ENCODE peak calls at places on chromosomes 7 and 10, in ten cellular contexts. One of them, this sample, is unnamed.

GRCh38 chr10:99540339-99540672 is 7.6 kb downstream of the NKX2-3 start:
- DNase-seq in sigmoid colon: no peak
- DNase-seq in left ventricle myocardium inferior: no peak
- DNase-seq in HFF-Myc: no peak
- DNase-seq in hypothalamus: no peak
- DNase-seq in amniotic stem cell: no peak
- DNase-seq in GM10248: no peak
- DNase-seq in left cardiac atrium: no peak
- DNase-seq in sciatic nerve: no peak
- DNase-seq in AG04450: no peak
- DNase-seq in this sample: no peak

GRCh38 chr10:29099415-29099814 is 189.5 kb upstream of the LYZL1 start:
- DNase-seq in sigmoid colon: no peak
- DNase-seq in left ventricle myocardium inferior: no peak
- DNase-seq in HFF-Myc: no peak
- DNase-seq in hypothalamus: no peak
- DNase-seq in amniotic stem cell: no peak
- DNase-seq in GM10248: no peak
- DNase-seq in left cardiac atrium: no peak
- DNase-seq in sciatic nerve: no peak
- DNase-seq in AG04450: no peak
- DNase-seq in this sample: no peak

GRCh38 chr7:83936056-83936703 is 258.4 kb downstream of the SEMA3A start:
- DNase-seq in sigmoid colon: peak
- DNase-seq in left ventricle myocardium inferior: peak
- DNase-seq in HFF-Myc: peak
- DNase-seq in hypothalamus: no peak
- DNase-seq in amniotic stem cell: peak
- DNase-seq in GM10248: peak
- DNase-seq in left cardiac atrium: peak
- DNase-seq in sciatic nerve: peak
- DNase-seq in AG04450: peak
- DNase-seq in this sample: peak

GRCh38 chr7:71793251-71793650 is 618.9 kb downstream of the CALN1 start:
- DNase-seq in sigmoid colon: no peak
- DNase-seq in left ventricle myocardium inferior: no peak
- DNase-seq in HFF-Myc: no peak
- DNase-seq in hypothalamus: no peak
- DNase-seq in amniotic stem cell: no peak
- DNase-seq in GM10248: no peak
- DNase-seq in left cardiac atrium: no peak
- DNase-seq in sciatic nerve: no peak
- DNase-seq in AG04450: no peak
- DNase-seq in this sample: no peak

GRCh38 chr7:112116894-112117293 is 89.3 kb downstream of the DOCK4 start:
- DNase-seq in sigmoid colon: no peak
- DNase-seq in left ventricle myocardium inferior: no peak
- DNase-seq in HFF-Myc: no peak
- DNase-seq in hypothalamus: no peak
- DNase-seq in amniotic stem cell: no peak
- DNase-seq in GM10248: no peak
- DNase-seq in left cardiac atrium: no peak
- DNase-seq in sciatic nerve: no peak
- DNase-seq in AG04450: no peak
- DNase-seq in this sample: no peak

GRCh38 chr10:21811245-21811585 is 192.3 kb downstream of the DNAJC1 start:
- DNase-seq in sigmoid colon: no peak
- DNase-seq in left ventricle myocardium inferior: no peak
- DNase-seq in HFF-Myc: no peak
- DNase-seq in hypothalamus: no peak
- DNase-seq in amniotic stem cell: no peak
- DNase-seq in GM10248: no peak
- DNase-seq in left cardiac atrium: no peak
- DNase-seq in sciatic nerve: no peak
- DNase-seq in AG04450: no peak
- DNase-seq in this sample: peak

GRCh38 chr10:14560274-14560673 is 214.4 kb downstream of the FAM107B start:
- DNase-seq in sigmoid colon: no peak
- DNase-seq in left ventricle myocardium inferior: no peak
- DNase-seq in HFF-Myc: no peak
- DNase-seq in hypothalamus: no peak
- DNase-seq in amniotic stem cell: no peak
- DNase-seq in GM10248: no peak
- DNase-seq in left cardiac atrium: no peak
- DNase-seq in sciatic nerve: peak
- DNase-seq in AG04450: no peak
- DNase-seq in this sample: peak

GRCh38 chr7:69213882-69214281 is 384.4 kb upstream of the AUTS2 start:
- DNase-seq in sigmoid colon: no peak
- DNase-seq in left ventricle myocardium inferior: no peak
- DNase-seq in HFF-Myc: no peak
- DNase-seq in hypothalamus: no peak
- DNase-seq in amniotic stem cell: no peak
- DNase-seq in GM10248: no peak
- DNase-seq in left cardiac atrium: no peak
- DNase-seq in sciatic nerve: no peak
- DNase-seq in AG04450: no peak
- DNase-seq in this sample: peak

GRCh38 chr7:50978633-50979215 is 196.0 kb upstream of the GRB10 start:
- DNase-seq in sigmoid colon: no peak
- DNase-seq in left ventricle myocardium inferior: no peak
- DNase-seq in HFF-Myc: no peak
- DNase-seq in hypothalamus: no peak
- DNase-seq in amniotic stem cell: no peak
- DNase-seq in GM10248: no peak
- DNase-seq in left cardiac atrium: no peak
- DNase-seq in sciatic nerve: no peak
- DNase-seq in AG04450: no peak
- DNase-seq in this sample: peak

GRCh38 chr7:105707967-105708580 is 126.8 kb upstream of the EFCAB10 start:
- DNase-seq in sigmoid colon: no peak
- DNase-seq in left ventricle myocardium inferior: no peak
- DNase-seq in HFF-Myc: no peak
- DNase-seq in hypothalamus: no peak
- DNase-seq in amniotic stem cell: no peak
- DNase-seq in GM10248: no peak
- DNase-seq in left cardiac atrium: no peak
- DNase-seq in sciatic nerve: no peak
- DNase-seq in AG04450: no peak
- DNase-seq in this sample: peak

GRCh38 chr10:95243318-95243617 is 47.5 kb downstream of the PDLIM1 start:
- DNase-seq in sigmoid colon: no peak
- DNase-seq in left ventricle myocardium inferior: no peak
- DNase-seq in HFF-Myc: no peak
- DNase-seq in hypothalamus: no peak
- DNase-seq in amniotic stem cell: no peak
- DNase-seq in GM10248: no peak
- DNase-seq in left cardiac atrium: no peak
- DNase-seq in sciatic nerve: no peak
- DNase-seq in AG04450: no peak
- DNase-seq in this sample: no peak

GRCh38 chr10:99976886-99977391 is 32.8 kb downstream of the DNMBP start:
- DNase-seq in sigmoid colon: no peak
- DNase-seq in left ventricle myocardium inferior: no peak
- DNase-seq in HFF-Myc: peak
- DNase-seq in hypothalamus: no peak
- DNase-seq in amniotic stem cell: peak
- DNase-seq in GM10248: no peak
- DNase-seq in left cardiac atrium: no peak
- DNase-seq in sciatic nerve: no peak
- DNase-seq in AG04450: peak
- DNase-seq in this sample: peak

GRCh38 chr10:132109341-132110072 is 43.8 kb downstream of the JAKMIP3 start:
- DNase-seq in sigmoid colon: peak
- DNase-seq in left ventricle myocardium inferior: peak
- DNase-seq in HFF-Myc: no peak
- DNase-seq in hypothalamus: no peak
- DNase-seq in amniotic stem cell: no peak
- DNase-seq in GM10248: no peak
- DNase-seq in left cardiac atrium: peak
- DNase-seq in sciatic nerve: peak
- DNase-seq in AG04450: no peak
- DNase-seq in this sample: no peak

GRCh38 chr7:46363688-46364087 is 442.6 kb upstream of the IGFBP3 start:
- DNase-seq in sigmoid colon: no peak
- DNase-seq in left ventricle myocardium inferior: no peak
- DNase-seq in HFF-Myc: no peak
- DNase-seq in hypothalamus: no peak
- DNase-seq in amniotic stem cell: no peak
- DNase-seq in GM10248: no peak
- DNase-seq in left cardiac atrium: no peak
- DNase-seq in sciatic nerve: no peak
- DNase-seq in AG04450: no peak
- DNase-seq in this sample: no peak

GRCh38 chr7:158495780-158496179 is 91.8 kb downstream of the PTPRN2 start:
- DNase-seq in sigmoid colon: no peak
- DNase-seq in left ventricle myocardium inferior: no peak
- DNase-seq in HFF-Myc: no peak
- DNase-seq in hypothalamus: no peak
- DNase-seq in amniotic stem cell: no peak
- DNase-seq in GM10248: peak
- DNase-seq in left cardiac atrium: no peak
- DNase-seq in sciatic nerve: no peak
- DNase-seq in AG04450: no peak
- DNase-seq in this sample: peak

GRCh38 chr10:23499317-23499716 is 60.4 kb downstream of the OTUD1 start:
- DNase-seq in sigmoid colon: no peak
- DNase-seq in left ventricle myocardium inferior: no peak
- DNase-seq in HFF-Myc: no peak
- DNase-seq in hypothalamus: no peak
- DNase-seq in amniotic stem cell: no peak
- DNase-seq in GM10248: no peak
- DNase-seq in left cardiac atrium: no peak
- DNase-seq in sciatic nerve: no peak
- DNase-seq in AG04450: no peak
- DNase-seq in this sample: no peak

GRCh38 chr7:21605008-21605407 is 62.2 kb downstream of the DNAH11 start:
- DNase-seq in sigmoid colon: no peak
- DNase-seq in left ventricle myocardium inferior: no peak
- DNase-seq in HFF-Myc: no peak
- DNase-seq in hypothalamus: no peak
- DNase-seq in amniotic stem cell: no peak
- DNase-seq in GM10248: no peak
- DNase-seq in left cardiac atrium: no peak
- DNase-seq in sciatic nerve: no peak
- DNase-seq in AG04450: no peak
- DNase-seq in this sample: no peak

GRCh38 chr7:148540041-148540738 is 50.4 kb upstream of the C7orf33 start:
- DNase-seq in sigmoid colon: peak
- DNase-seq in left ventricle myocardium inferior: peak
- DNase-seq in HFF-Myc: no peak
- DNase-seq in hypothalamus: no peak
- DNase-seq in amniotic stem cell: peak
- DNase-seq in GM10248: no peak
- DNase-seq in left cardiac atrium: peak
- DNase-seq in sciatic nerve: no peak
- DNase-seq in AG04450: no peak
- DNase-seq in this sample: peak

GRCh38 chr7:74604326-74605020 is 53.0 kb upstream of the GTF2I start:
- DNase-seq in sigmoid colon: no peak
- DNase-seq in left ventricle myocardium inferior: peak
- DNase-seq in HFF-Myc: no peak
- DNase-seq in hypothalamus: no peak
- DNase-seq in amniotic stem cell: no peak
- DNase-seq in GM10248: no peak
- DNase-seq in left cardiac atrium: peak
- DNase-seq in sciatic nerve: no peak
- DNase-seq in AG04450: no peak
- DNase-seq in this sample: peak

GRCh38 chr10:133281084-133281483 is 4.4 kb upstream of the ADAM8 start:
- DNase-seq in sigmoid colon: no peak
- DNase-seq in left ventricle myocardium inferior: no peak
- DNase-seq in HFF-Myc: no peak
- DNase-seq in hypothalamus: no peak
- DNase-seq in amniotic stem cell: no peak
- DNase-seq in GM10248: no peak
- DNase-seq in left cardiac atrium: no peak
- DNase-seq in sciatic nerve: no peak
- DNase-seq in AG04450: no peak
- DNase-seq in this sample: no peak

GRCh38 chr10:114687459-114687858 is 29.4 kb upstream of the ABLIM1 start:
- DNase-seq in sigmoid colon: no peak
- DNase-seq in left ventricle myocardium inferior: no peak
- DNase-seq in HFF-Myc: no peak
- DNase-seq in hypothalamus: no peak
- DNase-seq in amniotic stem cell: no peak
- DNase-seq in GM10248: no peak
- DNase-seq in left cardiac atrium: no peak
- DNase-seq in sciatic nerve: no peak
- DNase-seq in AG04450: no peak
- DNase-seq in this sample: no peak

GRCh38 chr7:157434231-157434630 is 97.4 kb downstream of the DNAJB6 start:
- DNase-seq in sigmoid colon: peak
- DNase-seq in left ventricle myocardium inferior: no peak
- DNase-seq in HFF-Myc: no peak
- DNase-seq in hypothalamus: no peak
- DNase-seq in amniotic stem cell: no peak
- DNase-seq in GM10248: no peak
- DNase-seq in left cardiac atrium: no peak
- DNase-seq in sciatic nerve: peak
- DNase-seq in AG04450: no peak
- DNase-seq in this sample: no peak